ENCODE peak calls at places on chromosomes 7 and 10, in nine cellular contexts. V, R, E, C, Z, T, A, Q and Y are unnamed samples.

GRCh38 chr7:89998554-89998953 is 155.7 kb upstream of the STEAP1 start:
- DNase-seq in R (no peak), A (no peak), Q (no peak), E (no peak), C (no peak), V (no peak), T (no peak), Z (no peak), Y (no peak)

GRCh38 chr7:1761097-1761496 is 91.0 kb downstream of the ELFN1 start:
- DNase-seq in E (no peak), Z (no peak), T (no peak), C (no peak), V (no peak), R (no peak), A (no peak), Q (no peak), Y (no peak)

GRCh38 chr7:101542527-101543241 is 86.4 kb downstream of the MYL10 start:
- DNase-seq in Z (peak), R (peak), C (peak), T (peak), E (peak), V (peak), Q (peak), A (peak), Y (no peak)

GRCh38 chr10:104255244-104255981 is 721 bp downstream of the GSTO1 start:
- DNase-seq in A (peak), E (peak), Z (no peak), R (no peak), T (no peak), C (no peak), V (peak), Q (no peak), Y (no peak)

GRCh38 chr7:1647961-1648631 is 22.0 kb upstream of the ELFN1 start:
- DNase-seq in E (no peak), C (no peak), V (no peak), R (no peak), Z (no peak), T (no peak), A (no peak), Q (peak), Y (no peak)

GRCh38 chr10:97718178-97718577 is 4.6 kb downstream of the MARVELD1 start:
- DNase-seq in A (no peak), E (no peak), C (no peak), Z (no peak), T (no peak), Q (no peak), R (no peak), V (no peak), Y (no peak)

GRCh38 chr10:84519235-84519634 is 190.8 kb downstream of the CCSER2 start:
- DNase-seq in R (no peak), T (no peak), E (no peak), A (no peak), V (no peak), Z (no peak), Q (no peak), C (no peak), Y (no peak)

GRCh38 chr10:72542396-72542815 is 83.5 kb downstream of the MICU1 start:
- DNase-seq in C (no peak), Q (no peak), R (no peak), Z (no peak), T (no peak), E (no peak), A (no peak), V (no peak), Y (no peak)

GRCh38 chr7:148121426-148121825 is 469.1 kb upstream of the C7orf33 start:
- DNase-seq in A (no peak), V (no peak), T (no peak), C (no peak), Q (no peak), R (no peak), Z (no peak), E (no peak), Y (no peak)